ENCODE peak calls at places on chromosomes 11 and 22, in five cellular contexts. T, G, O, B and H are unnamed samples.

GRCh38 chr22:46066691-46067090 is 83.6 kb upstream of the PPARA start:
- DNase-seq in T (no peak), G (peak), O (peak), B (no peak), H (no peak)

GRCh38 chr11:14012836-14013235 is 50.3 kb downstream of the SPON1 start:
- DNase-seq in T (no peak), G (no peak), O (no peak), B (peak), H (no peak)

GRCh38 chr11:125364085-125364822 is 131.8 kb downstream of the FEZ1 start:
- DNase-seq in T (no peak), G (no peak), O (no peak), B (peak), H (no peak)

GRCh38 chr11:83625336-83625735 is 339.2 kb upstream of the CCDC90B start:
- DNase-seq in T (no peak), G (no peak), O (no peak), B (no peak), H (no peak)

GRCh38 chr11:124602751-124603150 is 8.5 kb upstream of the PANX3 start:
- DNase-seq in T (no peak), G (no peak), O (no peak), B (no peak), H (no peak)

GRCh38 chr11:8933931-8934330 is 1.2 kb upstream of the C11orf16 start:
- DNase-seq in T (no peak), G (no peak), O (no peak), B (no peak), H (no peak)

GRCh38 chr11:31702966-31703365 is 108.2 kb downstream of the PAX6 start:
- DNase-seq in T (no peak), G (no peak), O (no peak), B (peak), H (no peak)

GRCh38 chr22:42803454-42803853 is 53.6 kb downstream of the ARFGAP3 start:
- DNase-seq in T (no peak), G (no peak), O (peak), B (no peak), H (no peak)

GRCh38 chr11:134372961-134373360 is 39.1 kb downstream of the B3GAT1 start:
- DNase-seq in T (no peak), G (no peak), O (no peak), B (no peak), H (no peak)

GRCh38 chr11:33692013-33692504 is 8.6 kb downstream of the C11orf91 start:
- DNase-seq in T (no peak), G (peak), O (peak), B (peak), H (peak)

GRCh38 chr22:47631571-47632102 is 869.2 kb downstream of the TBC1D22A start:
- DNase-seq in T (no peak), G (no peak), O (no peak), B (no peak), H (no peak)

GRCh38 chr11:72951193-72951592 is 137.0 kb downstream of the ATG16L2 start:
- DNase-seq in T (no peak), G (no peak), O (peak), B (peak), H (no peak)

DNA sequence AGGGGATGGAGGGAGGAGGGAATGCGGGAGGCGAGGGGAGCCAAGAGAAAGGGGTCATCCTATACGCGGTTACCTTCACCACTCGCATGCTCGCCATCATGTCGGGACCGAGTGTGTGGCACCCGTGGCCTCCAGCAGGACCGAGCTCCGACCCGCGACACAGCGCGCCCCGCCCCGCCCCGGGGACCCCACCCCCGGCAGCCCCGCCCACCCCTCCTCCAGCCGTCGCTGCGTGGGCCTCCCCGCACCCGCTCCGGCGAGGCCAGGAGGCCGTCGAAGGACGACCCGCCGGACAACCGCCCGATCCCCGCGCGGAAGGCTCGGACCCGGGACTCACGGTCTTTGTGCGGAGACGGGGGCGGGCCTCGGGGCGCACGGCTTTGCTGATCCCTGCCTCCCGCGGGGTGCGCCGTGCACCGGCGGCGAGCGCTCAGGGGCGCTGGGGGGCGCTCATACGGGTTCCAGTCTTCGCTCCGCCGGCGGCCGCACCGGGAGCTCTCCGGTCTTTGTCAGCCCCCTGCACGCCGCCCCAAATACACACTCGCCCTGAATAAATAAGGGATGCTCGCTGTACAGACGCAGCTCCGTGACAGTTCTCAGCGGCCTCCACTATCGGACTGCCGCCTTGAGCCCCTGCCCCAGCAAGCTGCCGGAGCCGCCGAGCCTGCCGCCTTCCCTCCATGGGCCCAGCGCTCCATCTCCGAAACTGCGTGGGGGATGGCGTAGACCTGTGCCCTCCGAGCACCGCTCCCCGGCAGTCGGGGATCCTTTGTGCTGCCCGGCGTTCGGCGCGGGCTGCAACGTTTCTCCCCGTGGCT is at the start of gene UBE2L6:
- DNase-seq in T (peak), G (peak), O (peak), B (no peak), H (peak)
- H3K27ac ChIP-seq in T (peak), G (peak), O (peak), B (peak), H (peak)

GRCh38 chr22:26894766-26895485 is 237.5 kb downstream of the MIAT start:
- DNase-seq in T (no peak), G (peak), O (peak), B (peak), H (no peak)

GRCh38 chr22:26892401-26893033 is 235.1 kb downstream of the MIAT start:
- DNase-seq in T (no peak), G (no peak), O (peak), B (no peak), H (no peak)

GRCh38 chr22:26893711-26894110 is 236.3 kb downstream of the MIAT start:
- DNase-seq in T (no peak), G (no peak), O (no peak), B (no peak), H (no peak)

GRCh38 chr22:26893034-26893710 is 235.8 kb downstream of the MIAT start:
- DNase-seq in T (no peak), G (no peak), O (no peak), B (no peak), H (no peak)

DNA sequence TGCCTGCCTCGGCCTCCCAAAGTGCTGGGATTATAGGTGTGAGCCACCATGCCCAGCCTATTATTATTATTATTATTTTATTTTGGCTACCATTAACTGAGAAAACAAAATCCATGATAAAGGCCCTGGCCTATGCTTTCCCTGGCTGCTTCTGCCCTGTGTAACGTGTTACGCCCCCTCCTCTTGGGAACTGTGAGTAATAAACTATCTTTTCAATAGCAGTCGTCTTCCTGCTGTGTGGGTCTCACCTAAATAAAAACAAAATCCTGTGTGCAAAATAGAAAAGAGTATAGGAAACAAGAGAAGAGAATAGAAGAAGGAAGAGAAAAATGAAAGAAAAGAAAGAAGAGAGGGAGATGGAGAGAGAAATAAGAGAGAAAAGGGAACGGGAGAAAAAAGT is 237.0 kb downstream of the MIAT start:
- DNase-seq in T (no peak), G (no peak), O (no peak), B (peak), H (no peak)
- H3K27ac ChIP-seq in T (no peak), G (peak), O (no peak), B (peak), H (no peak)

GRCh38 chr11:66715346-66716085 is 13.5 kb downstream of the SPTBN2 start:
- DNase-seq in T (no peak), G (no peak), O (no peak), B (no peak), H (no peak)
- H3K27ac ChIP-seq in T (no peak), G (no peak), O (no peak), B (no peak), H (no peak)

DNA sequence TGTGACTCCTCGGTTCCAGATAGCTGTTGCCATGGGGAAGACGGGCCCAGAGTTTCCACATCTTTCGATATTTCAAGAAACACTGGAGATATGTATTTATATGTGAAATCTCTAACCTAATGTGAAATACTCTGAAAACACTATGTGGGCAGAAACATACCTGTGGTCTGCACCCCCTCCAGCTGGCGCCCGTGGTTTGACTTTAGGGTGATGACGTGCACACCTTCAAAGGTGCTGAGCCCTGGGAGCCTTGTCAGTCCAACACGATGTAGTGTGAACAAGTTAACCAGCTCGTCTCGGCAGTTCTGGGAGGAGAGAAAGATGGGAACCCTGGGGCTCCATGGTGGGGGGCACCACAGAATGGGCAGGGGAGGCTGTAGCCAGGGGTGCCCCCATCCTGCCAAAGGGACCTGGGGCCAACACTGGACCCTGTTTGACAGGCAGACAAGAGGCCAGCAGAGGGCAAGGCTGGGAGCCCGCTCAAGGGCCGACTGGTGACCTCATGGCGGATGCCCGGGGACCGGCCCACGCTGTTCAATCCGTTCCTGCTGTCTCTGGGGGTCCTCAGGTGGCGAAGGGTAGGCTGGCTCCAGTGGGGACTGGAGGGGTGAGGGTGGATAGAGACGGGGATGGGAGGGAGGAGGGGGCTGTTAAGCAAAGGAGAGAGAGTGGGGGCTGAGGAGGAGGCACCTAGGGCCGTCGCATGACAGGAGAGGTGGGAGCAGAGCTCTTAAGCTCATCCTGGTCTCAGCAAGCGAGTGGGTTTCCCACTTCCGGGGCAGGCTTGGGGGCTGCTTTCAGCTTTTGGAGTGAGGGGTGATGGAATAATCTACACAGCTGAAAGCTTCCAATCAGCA is 43.8 kb downstream of the TRIOBP start:
- DNase-seq in T (no peak), G (no peak), O (no peak), B (no peak), H (no peak)
- H3K27ac ChIP-seq in T (no peak), G (no peak), O (peak), B (peak), H (no peak)

DNA sequence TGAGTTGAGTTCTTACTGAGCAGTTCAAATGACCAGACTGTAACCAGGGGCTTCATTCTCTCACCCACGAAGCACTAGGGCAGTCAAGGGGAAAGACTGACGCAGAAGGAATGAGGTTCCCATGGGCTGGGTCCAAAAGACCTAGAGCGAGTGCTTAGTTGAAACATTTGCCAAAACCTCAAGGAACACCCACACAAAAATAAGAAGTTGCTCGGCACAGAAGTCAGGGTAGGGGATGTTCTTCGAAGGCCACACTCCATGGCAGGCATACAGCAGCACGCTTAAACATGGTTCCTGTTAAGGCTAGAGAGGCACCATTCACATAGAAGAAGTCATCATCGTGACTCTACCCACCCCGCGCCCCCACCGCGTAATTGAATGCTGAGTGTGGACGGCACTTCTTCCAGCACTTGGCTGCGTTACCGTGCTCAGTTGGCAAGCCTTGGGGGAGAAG is 52.9 kb downstream of the TIMP3 start:
- DNase-seq in T (no peak), G (no peak), O (no peak), B (no peak), H (no peak)
- H3K27ac ChIP-seq in T (no peak), G (peak), O (peak), B (no peak), H (no peak)

GRCh38 chr11:61510178-61510979 is 1.8 kb downstream of the LRRC10B start:
- DNase-seq in T (no peak), G (peak), O (no peak), B (no peak), H (no peak)
- H3K27ac ChIP-seq in T (no peak), G (peak), O (no peak), B (no peak), H (peak)